ENCODE peak calls at places on chromosomes 3 and 15, in nine cellular contexts. One of them, this sample, is unnamed.

GRCh38 chr3:55629432-55629831 is 142.3 kb upstream of the WNT5A start:
- DNase-seq in adrenal gland: no peak
- DNase-seq in AG10803: no peak
- DNase-seq in cardiac muscle cell: peak; percentile 48
- DNase-seq in cardiac fibroblast: peak; percentile 13
- DNase-seq in RWPE1: no peak
- DNase-seq in suprapubic skin: no peak
- DNase-seq in natural killer cell: no peak
- DNase-seq in AG09309: no peak
- DNase-seq in this sample: no peak

GRCh38 chr3:28022916-28023315 is 218.5 kb upstream of the CMC1 start:
- DNase-seq in adrenal gland: no peak
- DNase-seq in AG10803: no peak
- DNase-seq in cardiac muscle cell: no peak
- DNase-seq in cardiac fibroblast: no peak
- DNase-seq in RWPE1: no peak
- DNase-seq in suprapubic skin: no peak
- DNase-seq in natural killer cell: no peak
- DNase-seq in AG09309: no peak
- DNase-seq in this sample: peak; percentile 46

GRCh38 chr3:24522155-24522579 is 27.5 kb upstream of the THRB start:
- DNase-seq in adrenal gland: no peak
- DNase-seq in AG10803: no peak
- DNase-seq in cardiac muscle cell: peak; percentile 20
- DNase-seq in cardiac fibroblast: no peak
- DNase-seq in RWPE1: no peak
- DNase-seq in suprapubic skin: peak; percentile 69
- DNase-seq in natural killer cell: no peak
- DNase-seq in AG09309: no peak
- DNase-seq in this sample: no peak

GRCh38 chr15:92809880-92810361 is 90.2 kb upstream of the CHD2 start:
- DNase-seq in adrenal gland: peak; percentile 47
- DNase-seq in AG10803: peak; percentile 42
- DNase-seq in cardiac muscle cell: peak; percentile 63
- DNase-seq in cardiac fibroblast: peak; percentile 65
- DNase-seq in RWPE1: no peak
- DNase-seq in suprapubic skin: no peak
- DNase-seq in natural killer cell: peak; percentile 28
- DNase-seq in AG09309: no peak
- DNase-seq in this sample: peak; percentile 63

GRCh38 chr15:75349851-75350588 is 3.2 kb downstream of the NEIL1 start:
- DNase-seq in adrenal gland: no peak
- DNase-seq in AG10803: no peak
- DNase-seq in cardiac muscle cell: no peak
- DNase-seq in cardiac fibroblast: no peak
- DNase-seq in RWPE1: no peak
- DNase-seq in suprapubic skin: no peak
- DNase-seq in natural killer cell: peak; percentile 87
- DNase-seq in AG09309: no peak
- DNase-seq in this sample: no peak

GRCh38 chr15:33737687-33738606 is 230.3 kb upstream of the CHRM5 start:
- DNase-seq in adrenal gland: peak; percentile 28
- DNase-seq in AG10803: peak; percentile 13
- DNase-seq in cardiac muscle cell: peak; percentile 39
- DNase-seq in cardiac fibroblast: peak; percentile 41
- DNase-seq in RWPE1: peak; percentile 72
- DNase-seq in suprapubic skin: no peak
- DNase-seq in natural killer cell: no peak
- DNase-seq in AG09309: no peak
- DNase-seq in this sample: peak; percentile 61

GRCh38 chr3:105877625-105877913 is 8.8 kb upstream of the CBLB start:
- DNase-seq in adrenal gland: no peak
- DNase-seq in AG10803: no peak
- DNase-seq in cardiac muscle cell: no peak
- DNase-seq in cardiac fibroblast: no peak
- DNase-seq in RWPE1: no peak
- DNase-seq in suprapubic skin: no peak
- DNase-seq in natural killer cell: no peak
- DNase-seq in AG09309: no peak
- DNase-seq in this sample: no peak

GRCh38 chr3:72447059-72447946 is 400.9 kb downstream of the SHQ1 start:
- DNase-seq in adrenal gland: peak; percentile 92
- DNase-seq in AG10803: peak; percentile 89
- DNase-seq in cardiac muscle cell: peak; percentile 95
- DNase-seq in cardiac fibroblast: peak; percentile 83
- DNase-seq in RWPE1: peak; percentile 82
- DNase-seq in suprapubic skin: peak; percentile 92
- DNase-seq in natural killer cell: peak; percentile 97
- DNase-seq in AG09309: peak; percentile 45
- DNase-seq in this sample: peak; percentile 87

GRCh38 chr15:68822818-68823217 is 2.1 kb upstream of the ANP32A start:
- DNase-seq in adrenal gland: no peak
- DNase-seq in AG10803: no peak
- DNase-seq in cardiac muscle cell: no peak
- DNase-seq in cardiac fibroblast: no peak
- DNase-seq in RWPE1: no peak
- DNase-seq in suprapubic skin: no peak
- DNase-seq in natural killer cell: no peak
- DNase-seq in AG09309: no peak
- DNase-seq in this sample: no peak

GRCh38 chr3:171809513-171810277 is 588 bp downstream of the PLD1 start:
- DNase-seq in adrenal gland: peak; percentile 89
- DNase-seq in AG10803: peak; percentile 97
- DNase-seq in cardiac muscle cell: peak; percentile 97
- DNase-seq in cardiac fibroblast: peak; percentile 96
- DNase-seq in RWPE1: peak; percentile 84
- DNase-seq in suprapubic skin: peak; percentile 86
- DNase-seq in natural killer cell: peak; percentile 65
- DNase-seq in AG09309: peak; percentile 91
- DNase-seq in this sample: peak; percentile 88

GRCh38 chr3:18645603-18646002 is 220.5 kb upstream of the SATB1 start:
- DNase-seq in adrenal gland: no peak
- DNase-seq in AG10803: no peak
- DNase-seq in cardiac muscle cell: no peak
- DNase-seq in cardiac fibroblast: no peak
- DNase-seq in RWPE1: no peak
- DNase-seq in suprapubic skin: no peak
- DNase-seq in natural killer cell: no peak
- DNase-seq in AG09309: no peak
- DNase-seq in this sample: no peak

GRCh38 chr3:100994809-100995208 is 1.6 kb upstream of the ABI3BP start:
- DNase-seq in adrenal gland: no peak
- DNase-seq in AG10803: no peak
- DNase-seq in cardiac muscle cell: no peak
- DNase-seq in cardiac fibroblast: no peak
- DNase-seq in RWPE1: no peak
- DNase-seq in suprapubic skin: no peak
- DNase-seq in natural killer cell: no peak
- DNase-seq in AG09309: no peak
- DNase-seq in this sample: no peak

GRCh38 chr15:50247819-50248650 is 17.5 kb downstream of the HDC start:
- DNase-seq in adrenal gland: no peak
- DNase-seq in AG10803: no peak
- DNase-seq in cardiac muscle cell: no peak
- DNase-seq in cardiac fibroblast: no peak
- DNase-seq in RWPE1: no peak
- DNase-seq in suprapubic skin: no peak
- DNase-seq in natural killer cell: peak; percentile 34
- DNase-seq in AG09309: no peak
- DNase-seq in this sample: no peak

GRCh38 chr3:157235291-157235690 is 75.3 kb upstream of the CCNL1 start:
- DNase-seq in adrenal gland: no peak
- DNase-seq in AG10803: no peak
- DNase-seq in cardiac muscle cell: no peak
- DNase-seq in cardiac fibroblast: no peak
- DNase-seq in RWPE1: no peak
- DNase-seq in suprapubic skin: no peak
- DNase-seq in natural killer cell: no peak
- DNase-seq in AG09309: no peak
- DNase-seq in this sample: no peak

GRCh38 chr3:120673116-120673515 is 8.9 kb downstream of the HGD start:
- DNase-seq in adrenal gland: peak; percentile 16
- DNase-seq in AG10803: no peak
- DNase-seq in cardiac muscle cell: no peak
- DNase-seq in cardiac fibroblast: no peak
- DNase-seq in RWPE1: no peak
- DNase-seq in suprapubic skin: no peak
- DNase-seq in natural killer cell: no peak
- DNase-seq in AG09309: no peak
- DNase-seq in this sample: no peak

GRCh38 chr3:119323401-119324107 is 29.4 kb downstream of the ARHGAP31 start:
- DNase-seq in adrenal gland: no peak
- DNase-seq in AG10803: no peak
- DNase-seq in cardiac muscle cell: no peak
- DNase-seq in cardiac fibroblast: peak; percentile 28
- DNase-seq in RWPE1: no peak
- DNase-seq in suprapubic skin: no peak
- DNase-seq in natural killer cell: no peak
- DNase-seq in AG09309: no peak
- DNase-seq in this sample: no peak

GRCh38 chr3:159293493-159293892 is 491.6 kb downstream of the MFSD1 start:
- DNase-seq in adrenal gland: no peak
- DNase-seq in AG10803: no peak
- DNase-seq in cardiac muscle cell: no peak
- DNase-seq in cardiac fibroblast: no peak
- DNase-seq in RWPE1: no peak
- DNase-seq in suprapubic skin: no peak
- DNase-seq in natural killer cell: no peak
- DNase-seq in AG09309: no peak
- DNase-seq in this sample: no peak

GRCh38 chr3:184914628-184915027 is 102.7 kb downstream of the VPS8 start:
- DNase-seq in adrenal gland: no peak
- DNase-seq in AG10803: no peak
- DNase-seq in cardiac muscle cell: no peak
- DNase-seq in cardiac fibroblast: peak; percentile 35
- DNase-seq in RWPE1: no peak
- DNase-seq in suprapubic skin: no peak
- DNase-seq in natural killer cell: no peak
- DNase-seq in AG09309: no peak
- DNase-seq in this sample: no peak

GRCh38 chr3:184172681-184173373 is 1.8 kb upstream of the AP2M1 start:
- DNase-seq in adrenal gland: peak; percentile 59
- DNase-seq in AG10803: peak; percentile 92
- DNase-seq in cardiac muscle cell: peak; percentile 90
- DNase-seq in cardiac fibroblast: peak; percentile 98
- DNase-seq in RWPE1: no peak
- DNase-seq in suprapubic skin: no peak
- DNase-seq in natural killer cell: no peak
- DNase-seq in AG09309: peak; percentile 85
- DNase-seq in this sample: peak; percentile 31

DNA sequence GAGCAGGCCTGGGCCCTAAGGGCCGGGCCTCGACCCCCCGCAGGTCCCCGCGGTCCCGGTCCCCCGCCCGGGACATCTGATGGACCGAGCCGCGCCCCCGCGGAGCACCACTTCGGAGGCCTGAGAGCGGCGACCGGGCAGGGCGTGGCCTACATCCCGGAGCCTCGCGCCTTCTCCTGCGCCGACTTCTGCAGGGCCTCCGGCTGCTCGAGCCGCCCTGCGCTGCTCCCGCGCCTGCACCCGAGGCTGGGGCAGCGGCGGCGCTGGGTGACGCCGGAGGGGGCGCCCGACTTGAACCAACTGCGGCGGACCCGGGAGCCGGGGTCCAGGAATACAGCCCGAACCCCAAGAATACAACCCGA is 14.9 kb upstream of the GP9 start:
- DNase-seq in adrenal gland: no peak
- DNase-seq in AG10803: no peak
- DNase-seq in cardiac muscle cell: no peak
- DNase-seq in cardiac fibroblast: no peak
- DNase-seq in RWPE1: no peak
- DNase-seq in suprapubic skin: no peak
- DNase-seq in natural killer cell: peak; percentile 41
- DNase-seq in AG09309: no peak
- DNase-seq in this sample: no peak
- TF ChIP-seq CTCF in adrenal gland: no peak
- TF ChIP-seq CTCF in AG10803: no peak
- TF ChIP-seq CTCF in cardiac muscle cell: no peak
- TF ChIP-seq CTCF in cardiac fibroblast: no peak
- TF ChIP-seq CTCF in RWPE1: no peak
- TF ChIP-seq CTCF in suprapubic skin: no peak
- TF ChIP-seq CTCF in natural killer cell: no peak
- TF ChIP-seq CTCF in AG09309: no peak
- TF ChIP-seq CTCF in this sample: no peak

DNA sequence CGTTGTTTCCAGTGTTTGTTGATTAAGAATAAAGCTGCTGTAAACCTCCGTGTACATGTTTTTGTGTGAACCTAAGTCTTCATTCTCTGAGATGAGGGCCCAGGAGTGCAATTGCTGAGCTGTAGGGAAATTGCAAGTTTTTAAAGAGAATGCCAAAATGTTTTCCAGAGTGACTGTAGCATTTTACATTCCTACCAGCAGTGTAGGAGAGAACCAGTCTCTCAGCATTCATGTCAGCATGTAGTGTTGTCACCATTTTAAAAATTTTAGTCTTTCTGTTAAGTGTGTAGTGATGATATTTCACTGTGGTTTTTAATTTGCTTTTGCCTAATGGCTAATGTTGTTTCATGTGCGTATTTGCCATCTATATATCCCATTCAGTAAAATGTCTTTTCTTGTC is 3.4 kb upstream of the MGLL start:
- DNase-seq in adrenal gland: no peak
- DNase-seq in AG10803: peak; percentile 27
- DNase-seq in cardiac muscle cell: no peak
- DNase-seq in cardiac fibroblast: no peak
- DNase-seq in RWPE1: no peak
- DNase-seq in suprapubic skin: no peak
- DNase-seq in natural killer cell: no peak
- DNase-seq in AG09309: no peak
- DNase-seq in this sample: no peak
- TF ChIP-seq CTCF in adrenal gland: no peak
- TF ChIP-seq CTCF in AG10803: peak; percentile 47
- TF ChIP-seq CTCF in cardiac muscle cell: no peak
- TF ChIP-seq CTCF in cardiac fibroblast: no peak
- TF ChIP-seq CTCF in RWPE1: no peak
- TF ChIP-seq CTCF in suprapubic skin: no peak
- TF ChIP-seq CTCF in natural killer cell: no peak
- TF ChIP-seq CTCF in AG09309: peak; percentile 35
- TF ChIP-seq CTCF in this sample: no peak

DNA sequence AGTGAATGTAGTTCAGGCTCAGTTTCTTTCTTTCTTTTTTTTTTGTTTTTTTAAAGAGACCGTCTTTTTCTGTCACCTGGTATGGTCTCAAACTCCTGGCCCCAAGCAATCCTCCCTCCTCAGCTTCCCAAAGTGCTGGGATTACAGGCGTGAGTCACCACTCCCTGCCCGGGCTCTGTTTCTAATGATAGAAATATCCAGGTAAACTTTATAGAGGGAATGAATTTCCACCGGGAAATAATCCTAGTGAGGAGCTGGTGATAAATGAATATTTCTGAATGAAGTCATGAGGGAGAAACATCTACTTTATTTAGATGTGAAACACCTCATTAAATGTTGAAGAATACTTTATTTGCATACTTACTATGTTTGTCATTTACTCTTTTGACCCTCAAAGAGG is 7.2 kb downstream of the RNF13 start:
- DNase-seq in adrenal gland: no peak
- DNase-seq in AG10803: no peak
- DNase-seq in cardiac muscle cell: no peak
- DNase-seq in cardiac fibroblast: no peak
- DNase-seq in RWPE1: peak; percentile 52
- DNase-seq in suprapubic skin: no peak
- DNase-seq in natural killer cell: no peak
- DNase-seq in AG09309: no peak
- DNase-seq in this sample: peak; percentile 44
- TF ChIP-seq CTCF in adrenal gland: no peak
- TF ChIP-seq CTCF in AG10803: no peak
- TF ChIP-seq CTCF in cardiac muscle cell: no peak
- TF ChIP-seq CTCF in cardiac fibroblast: no peak
- TF ChIP-seq CTCF in RWPE1: no peak
- TF ChIP-seq CTCF in suprapubic skin: no peak
- TF ChIP-seq CTCF in natural killer cell: no peak
- TF ChIP-seq CTCF in AG09309: no peak
- TF ChIP-seq CTCF in this sample: no peak

GRCh38 chr3:1275495-1275894 is 182.7 kb downstream of the CNTN6 start:
- DNase-seq in adrenal gland: no peak
- DNase-seq in AG10803: no peak
- DNase-seq in cardiac muscle cell: no peak
- DNase-seq in cardiac fibroblast: peak; percentile 7
- DNase-seq in RWPE1: no peak
- DNase-seq in suprapubic skin: no peak
- DNase-seq in natural killer cell: no peak
- DNase-seq in AG09309: no peak
- DNase-seq in this sample: peak; percentile 49
- TF ChIP-seq CTCF in adrenal gland: no peak
- TF ChIP-seq CTCF in AG10803: no peak
- TF ChIP-seq CTCF in cardiac muscle cell: no peak
- TF ChIP-seq CTCF in cardiac fibroblast: no peak
- TF ChIP-seq CTCF in RWPE1: no peak
- TF ChIP-seq CTCF in suprapubic skin: no peak
- TF ChIP-seq CTCF in natural killer cell: no peak
- TF ChIP-seq CTCF in AG09309: peak; percentile 11
- TF ChIP-seq CTCF in this sample: peak; percentile 45